ENCODE peak calls at places on chromosome 17, in four cellular contexts. O, T, I and F are unnamed samples.
A peak's percentile ranks its signal among the peaks of the same experiment; 100 is the strongest.

GRCh38 chr17:15999974-16000827 is 577 bp downstream of the TTC19 start:
- DNase-seq in T (no peak), I (peak; percentile 81), O (peak; percentile 30), F (no peak)

GRCh38 chr17:8791910-8792270 is 7.3 kb downstream of the MFSD6L start:
- DNase-seq in T (no peak), I (peak; percentile 79), O (peak; percentile 82), F (no peak)

GRCh38 chr17:21425736-21426135 is 49.6 kb downstream of the KCNJ12 start:
- DNase-seq in O (no peak), I (no peak), T (no peak), F (no peak)

GRCh38 chr17:72282439-72283029 is 161.7 kb downstream of the SOX9 start:
- DNase-seq in O (no peak), I (no peak), T (no peak), F (no peak)

GRCh38 chr17:16527298-16527697 is 35.3 kb upstream of the LRRC75A start:
- DNase-seq in O (no peak), I (no peak), T (no peak), F (no peak)

GRCh38 chr17:57257911-57258885 is 1.9 kb downstream of the MSI2 start:
- DNase-seq in T (peak; percentile 28), O (no peak), I (peak; percentile 78), F (peak; percentile 50)

GRCh38 chr17:62968445-62968923 is 2.4 kb downstream of the TANC2 start:
- DNase-seq in T (peak; percentile 59), O (peak; percentile 85), I (peak; percentile 92), F (peak; percentile 91)

GRCh38 chr17:1865252-1866037 is 35.6 kb downstream of the RPA1 start:
- DNase-seq in T (peak; percentile 63), I (peak; percentile 32), O (no peak), F (peak; percentile 89)

GRCh38 chr17:80850817-80851216 is 140.8 kb upstream of the CHMP6 start:
- DNase-seq in T (no peak), I (no peak), O (no peak), F (no peak)

GRCh38 chr17:7045492-7046126 is 1.7 kb upstream of the SLC16A11 start:
- DNase-seq in I (peak; percentile 74), T (peak; percentile 72), O (peak; percentile 55), F (peak; percentile 82)

GRCh38 chr17:37736428-37736827 is 8.4 kb downstream of the HNF1B start:
- DNase-seq in O (no peak), I (no peak), T (no peak), F (no peak)

GRCh38 chr17:8556074-8556473 is 74.5 kb downstream of the MYH10 start:
- DNase-seq in T (no peak), I (no peak), O (peak; percentile 42), F (no peak)

GRCh38 chr17:41775394-41776226 is 10.9 kb downstream of the JUP start:
- DNase-seq in O (no peak), T (peak; percentile 80), I (peak; percentile 38), F (no peak)

GRCh38 chr17:2967515-2967914 is 95.9 kb downstream of the OR1D5 start:
- DNase-seq in O (no peak), I (no peak), T (no peak), F (no peak)

GRCh38 chr17:69625449-69625848 is 211.0 kb downstream of the MAP2K6 start:
- DNase-seq in T (no peak), I (peak; percentile 10), O (no peak), F (peak; percentile 40)

GRCh38 chr17:31321971-31322370 is 549 bp upstream of the EVI2A start:
- DNase-seq in O (no peak), I (no peak), T (no peak), F (no peak)

GRCh38 chr17:12180644-12181261 is 160.1 kb downstream of the MAP2K4 start:
- DNase-seq in O (peak; percentile 14), I (peak; percentile 51), T (peak; percentile 39), F (peak; percentile 81)

GRCh38 chr17:32609085-32609484 is 122.3 kb downstream of the CDK5R1 start:
- DNase-seq in O (peak; percentile 7), T (peak; percentile 24), I (no peak), F (peak; percentile 87)

GRCh38 chr17:27245230-27245696 is 48.7 kb upstream of the WSB1 start:
- DNase-seq in I (peak; percentile 90), O (peak; percentile 72), T (peak; percentile 88), F (peak; percentile 87)
- H3K9ac ChIP-seq in I (peak overlapping the region; percentile 20), O (peak overlapping the region; percentile 32), T (no peak overlapping the region), F (peak overlapping the region; percentile 8)

DNA sequence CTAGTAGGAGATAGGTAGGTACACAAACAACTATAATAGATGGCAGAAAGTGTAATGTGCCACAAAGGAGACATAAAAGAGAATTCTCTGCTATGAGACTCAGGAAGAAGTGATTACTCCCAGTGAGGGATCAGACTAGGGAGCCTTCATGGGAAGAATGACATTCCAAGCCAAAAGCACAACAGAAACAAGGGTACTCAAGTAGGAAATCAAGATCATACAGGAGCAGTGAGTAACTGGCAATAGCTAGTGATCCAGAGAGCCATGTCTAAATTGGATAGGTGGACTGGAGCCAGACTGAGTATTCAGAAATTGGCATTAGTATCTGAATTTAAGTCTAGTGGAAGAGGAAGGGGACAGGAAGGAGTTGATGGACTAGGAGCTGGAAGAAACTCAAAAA is 10.7 kb downstream of the RFFL start:
- DNase-seq in I (no peak), O (peak; percentile 26), T (no peak), F (no peak)
- H3K27ac ChIP-seq in I (no peak overlapping the region), O (peak overlapping the region; percentile 46), T (peak overlapping the region; percentile 69), F (no peak overlapping the region)

GRCh38 chr17:50682938-50683337 is 24.8 kb downstream of the ANKRD40 start:
- DNase-seq in O (no peak), T (no peak), I (no peak), F (no peak)
- H3K9ac ChIP-seq in O (no peak overlapping the region), T (no peak overlapping the region), I (no peak overlapping the region), F (no peak overlapping the region)

GRCh38 chr17:65360961-65361552 is 200.4 kb downstream of the AXIN2 start:
- DNase-seq in T (peak; percentile 55), O (no peak), I (no peak), F (no peak)

GRCh38 chr17:65364408-65364807 is 197.0 kb downstream of the AXIN2 start:
- DNase-seq in I (no peak), O (no peak), T (no peak), F (no peak)

GRCh38 chr17:65366102-65366844 is 195.2 kb downstream of the AXIN2 start:
- DNase-seq in O (no peak), I (no peak), T (no peak), F (no peak)

GRCh38 chr17:65365209-65365608 is 196.2 kb downstream of the AXIN2 start:
- DNase-seq in O (no peak), T (no peak), I (no peak), F (no peak)

DNA sequence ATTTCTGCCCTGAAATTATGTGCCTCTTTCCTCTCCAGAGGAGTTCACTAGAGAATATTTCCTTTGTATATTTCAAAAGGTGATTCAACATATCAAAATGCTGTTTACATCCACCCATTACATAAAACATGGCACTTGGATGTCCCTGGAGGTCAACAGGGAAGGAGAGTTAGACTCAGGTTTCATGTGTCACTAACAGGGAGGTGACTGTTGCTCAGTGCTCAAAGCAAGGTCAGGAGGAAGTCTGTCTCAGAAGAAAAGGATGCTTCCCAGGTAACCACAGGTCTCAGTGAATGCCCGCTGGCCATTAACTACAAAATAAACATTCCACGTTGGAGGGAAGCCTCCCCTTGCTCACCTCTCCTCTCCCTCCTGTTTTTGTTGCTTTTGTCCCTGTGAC is 198.6 kb downstream of the AXIN2 start:
- DNase-seq in I (no peak), T (no peak), O (no peak), F (no peak)
- H3K27ac ChIP-seq in I (no peak overlapping the region), T (no peak overlapping the region), O (no peak overlapping the region), F (no peak overlapping the region)